ENCODE peak calls at places on chromosomes 4 and X, in ten cellular contexts. One of them, this sample, is unnamed.

GRCh38 chr4:88318751-88319350 is 34.5 kb upstream of the PPM1K start:
- DNase-seq in HAP-1: no peak
- DNase-seq in ecto neural progenitor cell: no peak
- DNase-seq in activated T-cell treated with anti-CD3 and anti-CD28 coated beads for 24 hours: no peak
- DNase-seq in HFFc6: no peak
- DNase-seq in ACHN: no peak
- DNase-seq in left kidney: no peak
- DNase-seq in T-helper 2 cell: no peak
- DNase-seq in NCI-H2081: no peak
- DNase-seq in cardiac fibroblast: no peak
- DNase-seq in this sample: no peak

GRCh38 chr4:179530953-179531352 is 2088.7 kb upstream of the AGA start:
- DNase-seq in left kidney: no peak
- DNase-seq in T-helper 2 cell: no peak
- DNase-seq in cardiac fibroblast: no peak
- DNase-seq in ecto neural progenitor cell: no peak
- DNase-seq in activated T-cell treated with anti-CD3 and anti-CD28 coated beads for 24 hours: no peak
- DNase-seq in HAP-1: no peak
- DNase-seq in NCI-H2081: no peak
- DNase-seq in ACHN: no peak
- DNase-seq in HFFc6: no peak
- DNase-seq in this sample: no peak

GRCh38 chrX:115650916-115651315 is 89.9 kb downstream of the PLS3 start:
- DNase-seq in ACHN: peak; percentile 25
- DNase-seq in NCI-H2081: peak; percentile 82
- DNase-seq in activated T-cell treated with anti-CD3 and anti-CD28 coated beads for 24 hours: no peak
- DNase-seq in T-helper 2 cell: no peak
- DNase-seq in ecto neural progenitor cell: peak; percentile 64
- DNase-seq in HFFc6: peak; percentile 17
- DNase-seq in HAP-1: peak; percentile 77
- DNase-seq in left kidney: peak; percentile 58
- DNase-seq in cardiac fibroblast: peak; percentile 46
- DNase-seq in this sample: peak; percentile 73

GRCh38 chrX:7372843-7373525 is 225.0 kb upstream of the PUDP start:
- DNase-seq in NCI-H2081: no peak
- DNase-seq in activated T-cell treated with anti-CD3 and anti-CD28 coated beads for 24 hours: no peak
- DNase-seq in HAP-1: no peak
- DNase-seq in ecto neural progenitor cell: no peak
- DNase-seq in T-helper 2 cell: no peak
- DNase-seq in left kidney: no peak
- DNase-seq in ACHN: no peak
- DNase-seq in cardiac fibroblast: peak; percentile 13
- DNase-seq in HFFc6: peak; percentile 69
- DNase-seq in this sample: no peak

GRCh38 chr4:6449746-6450369 is 22.6 kb downstream of the PPP2R2C start:
- DNase-seq in HFFc6: no peak
- DNase-seq in activated T-cell treated with anti-CD3 and anti-CD28 coated beads for 24 hours: no peak
- DNase-seq in ecto neural progenitor cell: no peak
- DNase-seq in cardiac fibroblast: no peak
- DNase-seq in T-helper 2 cell: no peak
- DNase-seq in ACHN: no peak
- DNase-seq in HAP-1: no peak
- DNase-seq in NCI-H2081: no peak
- DNase-seq in left kidney: no peak
- DNase-seq in this sample: no peak

GRCh38 chr4:87209696-87210095 is 10.7 kb downstream of the KLHL8 start:
- DNase-seq in T-helper 2 cell: no peak
- DNase-seq in NCI-H2081: no peak
- DNase-seq in ACHN: no peak
- DNase-seq in HFFc6: no peak
- DNase-seq in cardiac fibroblast: peak; percentile 26
- DNase-seq in left kidney: no peak
- DNase-seq in ecto neural progenitor cell: no peak
- DNase-seq in HAP-1: no peak
- DNase-seq in activated T-cell treated with anti-CD3 and anti-CD28 coated beads for 24 hours: no peak
- DNase-seq in this sample: no peak

GRCh38 chrX:119763175-119763574 is 4.8 kb downstream of the SOWAHD start:
- DNase-seq in cardiac fibroblast: peak; percentile 79
- DNase-seq in HAP-1: no peak
- DNase-seq in HFFc6: peak; percentile 82
- DNase-seq in T-helper 2 cell: no peak
- DNase-seq in activated T-cell treated with anti-CD3 and anti-CD28 coated beads for 24 hours: no peak
- DNase-seq in NCI-H2081: no peak
- DNase-seq in ecto neural progenitor cell: no peak
- DNase-seq in ACHN: peak; percentile 86
- DNase-seq in left kidney: no peak
- DNase-seq in this sample: no peak

GRCh38 chrX:150473371-150473770 is 95.0 kb upstream of the MTM1 start:
- DNase-seq in NCI-H2081: no peak
- DNase-seq in activated T-cell treated with anti-CD3 and anti-CD28 coated beads for 24 hours: no peak
- DNase-seq in ACHN: no peak
- DNase-seq in left kidney: no peak
- DNase-seq in cardiac fibroblast: no peak
- DNase-seq in HFFc6: no peak
- DNase-seq in T-helper 2 cell: no peak
- DNase-seq in ecto neural progenitor cell: no peak
- DNase-seq in HAP-1: no peak
- DNase-seq in this sample: no peak

GRCh38 chr4:5712517-5712916 is 1.5 kb downstream of the EVC start:
- DNase-seq in NCI-H2081: no peak
- DNase-seq in cardiac fibroblast: peak; percentile 38
- DNase-seq in HAP-1: no peak
- DNase-seq in ecto neural progenitor cell: no peak
- DNase-seq in T-helper 2 cell: no peak
- DNase-seq in ACHN: peak; percentile 58
- DNase-seq in left kidney: no peak
- DNase-seq in activated T-cell treated with anti-CD3 and anti-CD28 coated beads for 24 hours: peak; percentile 35
- DNase-seq in HFFc6: peak; percentile 85
- DNase-seq in this sample: no peak

GRCh38 chrX:41276661-41277506 is 57.1 kb upstream of the DDX3X start:
- DNase-seq in T-helper 2 cell: no peak
- DNase-seq in activated T-cell treated with anti-CD3 and anti-CD28 coated beads for 24 hours: no peak
- DNase-seq in NCI-H2081: no peak
- DNase-seq in cardiac fibroblast: no peak
- DNase-seq in HAP-1: no peak
- DNase-seq in ecto neural progenitor cell: no peak
- DNase-seq in left kidney: peak; percentile 62
- DNase-seq in HFFc6: no peak
- DNase-seq in ACHN: no peak
- DNase-seq in this sample: no peak

GRCh38 chr4:25930722-25931354 is 16.8 kb downstream of the SMIM20 start:
- DNase-seq in activated T-cell treated with anti-CD3 and anti-CD28 coated beads for 24 hours: no peak
- DNase-seq in left kidney: no peak
- DNase-seq in HFFc6: no peak
- DNase-seq in ecto neural progenitor cell: no peak
- DNase-seq in ACHN: no peak
- DNase-seq in NCI-H2081: no peak
- DNase-seq in cardiac fibroblast: no peak
- DNase-seq in HAP-1: no peak
- DNase-seq in T-helper 2 cell: no peak
- DNase-seq in this sample: no peak

This sample was measured in NCI-H69.